ENCODE peak calls at places on chromosomes 4 and X, in five cellular contexts. G is K562, E is sigmoid colon, H is transverse colon, R is H1. I is an unnamed sample.

GRCh38 chr4:53688186-53688790 is 97.0 kb upstream of the LNX1 start:
- DNase-seq in H (no peak), E (no peak), G (peak; percentile 7), R (no peak), I (no peak)

GRCh38 chrX:72573158-72573511 is 492 bp upstream of the HDAC8 start:
- DNase-seq in R (no peak), E (no peak), H (no peak), G (no peak), I (no peak)

GRCh38 chrX:118550792-118551191 is 55.2 kb downstream of the DOCK11 start:
- DNase-seq in R (no peak), E (no peak), H (no peak), G (no peak), I (no peak)

GRCh38 chr4:146105464-146105863 is 70.1 kb upstream of the LSM6 start:
- DNase-seq in E (no peak), G (no peak), R (no peak), H (no peak), I (no peak)

GRCh38 chr4:94244087-94244828 is 36.6 kb downstream of the SMARCAD1 start:
- DNase-seq in R (no peak), G (no peak), E (no peak), H (no peak), I (no peak)

GRCh38 chr4:186792994-186793393 is 69.3 kb upstream of the FAT1 start:
- DNase-seq in R (no peak), E (no peak), G (no peak), H (no peak), I (no peak)

GRCh38 chr4:85452073-85452764 is 22.7 kb upstream of the ARHGAP24 start:
- DNase-seq in R (no peak), G (no peak), E (no peak), H (no peak), I (no peak)

GRCh38 chr4:122536001-122536400 is 79.5 kb upstream of the IL2 start:
- DNase-seq in G (no peak), H (no peak), R (no peak), E (no peak), I (no peak)

GRCh38 chrX:143994206-143994605 is 110.3 kb downstream of the UBE2NL start:
- DNase-seq in E (no peak), H (no peak), R (no peak), G (no peak), I (no peak)

GRCh38 chr4:4614925-4615678 is 73.3 kb upstream of the STX18 start:
- DNase-seq in E (no peak), G (no peak), H (no peak), R (no peak), I (no peak)

GRCh38 chrX:155188786-155189185 is 27.5 kb upstream of the VBP1 start:
- DNase-seq in G (no peak), R (no peak), E (no peak), H (no peak), I (no peak)

GRCh38 chr4:6470502-6471302 is 1.7 kb downstream of the PPP2R2C start:
- DNase-seq in G (peak; percentile 75), R (no peak), H (no peak), E (peak; percentile 75), I (peak; percentile 74)

GRCh38 chr4:78747328-78747946 is 28.7 kb upstream of the BMP2K start:
- DNase-seq in E (no peak), H (no peak), G (no peak), R (no peak), I (no peak)

GRCh38 chrX:29952016-29952415 is 263.3 kb upstream of the MAGEB2 start:
- DNase-seq in E (no peak), H (no peak), G (no peak), R (no peak), I (no peak)

GRCh38 chr4:113560579-113560978 is 201.0 kb downstream of the CAMK2D start:
- DNase-seq in H (no peak), G (no peak), E (no peak), R (no peak), I (no peak)

GRCh38 chr4:52982246-52982950 is 120.3 kb downstream of the RASL11B start:
- DNase-seq in G (peak; percentile 19), E (no peak), R (no peak), H (no peak), I (no peak)

GRCh38 chrX:123081766-123082165 is 102.3 kb upstream of the GRIA3 start:
- DNase-seq in E (no peak), G (no peak), R (no peak), H (no peak), I (no peak)

GRCh38 chrX:69539437-69539836 is 35.3 kb downstream of the NALF2 start:
- DNase-seq in R (no peak), G (no peak), E (no peak), H (no peak), I (no peak)

GRCh38 chr4:3296651-3297050 is 3.8 kb downstream of the RGS12 start:
- DNase-seq in H (no peak), G (no peak), E (no peak), R (no peak), I (peak; percentile 54)

GRCh38 chr4:51965862-51966261 is 54.3 kb downstream of the LRRC66 start:
- DNase-seq in H (no peak), E (no peak), G (no peak), R (no peak), I (no peak)

GRCh38 chr4:8594097-8595038 is 1.8 kb downstream of the CPZ start:
- DNase-seq in H (peak; percentile 47), G (peak; percentile 90), E (no peak), R (no peak), I (no peak)

GRCh38 chrX:1453951-1454785 is 1.5 kb upstream of the ASMTL start:
- DNase-seq in G (peak; percentile 66), E (peak; percentile 91), H (peak; percentile 91), R (peak; percentile 70), I (peak; percentile 87)

GRCh38 chr4:161937596-161937995 is 226.2 kb downstream of the FSTL5 start:
- DNase-seq in R (no peak), G (no peak), H (no peak), E (no peak), I (no peak)

GRCh38 chr4:48041535-48042137 is 25.1 kb downstream of the NIPAL1 start:
- DNase-seq in R (no peak), H (peak; percentile 35), G (no peak), E (no peak), I (no peak)

GRCh38 chr4:157128395-157128794 is 52.4 kb downstream of the GLRB start:
- DNase-seq in H (no peak), G (no peak), E (no peak), R (no peak), I (no peak)

GRCh38 chr4:119300072-119300387 is 21.9 kb downstream of the FABP2 start:
- DNase-seq in G (peak; percentile 44), E (peak; percentile 78), R (no peak), H (peak; percentile 50), I (peak; percentile 71)

GRCh38 chr4:80138556-80139538 is 58.5 kb upstream of the PRDM8 start:
- DNase-seq in G (no peak), E (no peak), H (peak; percentile 8), R (no peak), I (no peak)

GRCh38 chr4:168856312-168856711 is 153.7 kb downstream of the CBR4 start:
- DNase-seq in G (no peak), H (no peak), R (no peak), E (no peak), I (no peak)

GRCh38 chr4:58502839-58503238 is 1392.7 kb upstream of the IGFBP7 start:
- DNase-seq in E (no peak), G (no peak), R (no peak), H (no peak), I (no peak)

GRCh38 chrX:148499638-148500427 is 584 bp upstream of the AFF2 start:
- DNase-seq in G (no peak), H (no peak), E (no peak), R (no peak), I (peak; percentile 60)

GRCh38 chr4:119490335-119490734 is 138.3 kb downstream of the PDE5A start:
- DNase-seq in E (no peak), G (no peak), R (no peak), H (peak; percentile 10), I (no peak)

GRCh38 chr4:184320630-184321029 is 103.0 kb upstream of the ENPP6 start:
- DNase-seq in R (no peak), H (no peak), G (no peak), E (peak; percentile 86), I (no peak)
- TF ChIP-seq EP300 in R (no peak), H (peak; percentile 92), G (no peak), E (peak; percentile 81), I (no peak)

GRCh38 chr4:154491731-154492249 is at the start of gene DCHS2:
- DNase-seq in R (no peak), H (peak; percentile 24), E (peak; percentile 78), G (peak; percentile 86), I (peak; percentile 57)
- TF ChIP-seq POLR2AphosphoS5 in R (peak; percentile 30), H (no peak), E (peak; percentile 35), G (no peak), I (no peak)

DNA sequence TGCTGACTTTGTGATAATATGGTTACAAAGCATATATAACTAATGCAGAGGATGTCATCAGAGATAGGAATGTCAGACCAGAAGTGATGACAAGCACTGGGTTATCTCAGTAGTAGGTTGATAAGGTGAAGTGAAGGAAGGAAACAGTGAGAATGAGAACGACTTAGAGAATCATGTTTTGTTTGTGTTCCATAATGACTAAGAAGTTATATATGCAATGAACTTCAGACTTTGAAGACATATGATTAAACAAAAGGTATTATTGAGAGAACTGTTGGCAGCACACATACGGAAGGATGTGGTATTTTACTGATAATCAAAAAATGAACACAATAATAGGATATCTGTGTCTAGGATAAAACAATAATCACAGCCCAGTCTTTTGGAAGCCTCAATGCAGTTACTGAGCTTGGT is 18.3 kb upstream of the HHIP start:
- DNase-seq in E (no peak), R (no peak), G (no peak), H (no peak), I (no peak)
- H3K27ac ChIP-seq in E (no peak overlapping the region), R (no peak overlapping the region), G (no peak overlapping the region), H (no peak overlapping the region), I (no peak overlapping the region)

GRCh38 chrX:45795546-45795945 is 594.9 kb upstream of the DIPK2B start:
- DNase-seq in G (no peak), H (no peak), E (no peak), R (no peak), I (no peak)

GRCh38 chrX:45788941-45789348 is 588.3 kb upstream of the DIPK2B start:
- DNase-seq in E (peak; percentile 67), H (no peak), R (no peak), G (no peak), I (no peak)

GRCh38 chrX:45799576-45799975 is 598.9 kb upstream of the DIPK2B start:
- DNase-seq in G (no peak), E (no peak), H (no peak), R (no peak), I (no peak)

GRCh38 chrX:45794995-45795337 is 594.3 kb upstream of the DIPK2B start:
- DNase-seq in E (no peak), G (no peak), R (no peak), H (no peak), I (no peak)

DNA sequence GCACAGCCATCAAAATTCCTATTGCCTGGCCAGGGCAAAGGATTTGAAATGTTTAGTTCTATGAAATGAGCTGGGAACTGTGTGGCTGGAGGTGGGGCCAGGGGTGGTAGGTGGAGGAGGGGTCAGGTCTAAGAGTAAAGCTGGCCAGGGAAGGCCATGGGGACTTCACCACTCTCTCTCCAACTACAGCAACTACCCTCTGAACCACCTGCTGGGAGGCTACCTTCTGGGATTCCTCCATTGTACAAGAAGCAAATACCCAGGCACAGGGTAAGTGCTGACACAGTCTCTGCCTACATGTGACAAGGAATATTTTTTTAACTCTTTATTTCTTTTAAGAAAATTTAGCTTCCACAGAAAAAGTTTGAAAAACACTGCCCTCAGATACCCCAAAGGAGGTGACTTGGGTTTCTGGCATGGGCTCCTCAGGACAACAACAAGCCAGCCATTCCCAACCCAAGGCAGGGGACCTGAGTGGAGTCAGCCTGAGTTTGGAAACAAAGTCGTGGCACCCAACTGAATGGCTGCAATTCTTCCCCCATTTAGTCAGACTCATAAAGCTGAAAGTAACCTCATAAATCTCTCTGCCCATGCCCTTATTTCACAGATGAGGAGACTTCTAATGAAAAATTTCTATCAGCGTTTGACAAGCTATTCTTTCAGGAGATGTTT is 593.8 kb upstream of the DIPK2B start:
- DNase-seq in H (no peak), R (no peak), G (no peak), E (no peak), I (no peak)
- TF ChIP-seq EP300 in H (no peak), R (no peak), G (no peak), E (no peak), I (no peak)